ENCODE peak calls at places on chromosomes 7 and 10, in nine cellular contexts. B is CD4-positive, alpha-beta T cell; V is A549; H is astrocyte of the spinal cord; D is heart right ventricle; Q is transverse colon; I is uterus; P is fibroblast of lung; S is OCI-LY7. L is an unnamed sample.

GRCh38 chr7:150444674-150445365 is 5.6 kb upstream of the GIMAP8 start:
- DNase-seq in V (no peak), P (no peak), B (no peak), S (no peak), D (no peak), I (no peak), H (no peak), Q (no peak), L (no peak)

GRCh38 chr7:92835851-92836488 is 403 bp downstream of the CDK6 start:
- DNase-seq in B (peak), Q (peak), V (peak), P (peak), I (peak), S (peak), H (peak), D (peak), L (peak)

GRCh38 chr7:159004411-159004810 is 140.3 kb downstream of the VIPR2 start:
- DNase-seq in I (no peak), B (no peak), S (no peak), V (no peak), D (no peak), Q (no peak), P (no peak), H (no peak), L (no peak)

GRCh38 chr10:51171946-51172345 is 97.7 kb downstream of the PRKG1 start:
- DNase-seq in V (no peak), I (no peak), D (no peak), Q (no peak), P (peak), B (no peak), S (no peak), H (no peak), L (no peak)

GRCh38 chr7:2930310-2931033 is 86.4 kb upstream of the GNA12 start:
- DNase-seq in P (no peak), S (no peak), B (no peak), I (no peak), V (no peak), Q (no peak), H (no peak), D (no peak), L (no peak)

GRCh38 chr7:159109092-159110035 is 35.3 kb downstream of the VIPR2 start:
- DNase-seq in P (peak), B (no peak), H (no peak), V (no peak), D (no peak), Q (no peak), S (no peak), I (peak), L (no peak)

GRCh38 chr10:35442006-35442405 is 105.7 kb downstream of the CCNY start:
- DNase-seq in P (peak), Q (no peak), I (peak), B (no peak), D (no peak), H (no peak), S (no peak), V (no peak), L (no peak)

GRCh38 chr10:126247454-126247975 is 140.8 kb downstream of the ADAM12 start:
- DNase-seq in P (peak), Q (peak), V (peak), S (no peak), H (peak), D (peak), B (no peak), I (peak), L (peak)

GRCh38 chr7:44138698-44139097 is 2.4 kb downstream of the MYL7 start:
- DNase-seq in H (no peak), P (no peak), S (no peak), D (no peak), V (no peak), Q (no peak), I (no peak), B (no peak), L (no peak)
- TF ChIP-seq CTCF in H (no peak), P (no peak), S (no peak), D (no peak), V (no peak), Q (no peak), I (no peak), B (no peak), L (no peak)

DNA sequence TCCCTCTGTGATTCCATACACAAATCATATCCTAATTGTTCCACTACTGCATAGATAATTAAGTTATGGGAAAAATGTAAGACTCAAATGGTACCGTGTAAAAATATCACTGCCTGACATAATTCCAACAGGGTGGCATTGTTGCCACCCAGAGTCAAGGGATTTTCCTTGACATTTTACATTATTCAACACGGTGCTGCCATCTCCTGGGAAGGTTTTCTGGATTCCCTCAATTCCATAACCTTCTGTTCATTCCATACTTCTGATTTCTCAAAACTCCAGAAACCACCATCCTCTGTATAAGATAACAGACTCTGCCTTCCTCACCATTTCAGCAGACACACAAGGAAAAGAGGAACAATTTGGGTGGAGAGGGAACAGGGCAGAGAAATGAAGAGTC is 495.9 kb downstream of the XPNPEP1 start:
- DNase-seq in S (no peak), B (no peak), V (no peak), H (no peak), P (peak), D (no peak), Q (no peak), I (no peak), L (no peak)
- TF ChIP-seq CTCF in S (no peak), B (no peak), V (no peak), H (no peak), P (peak), D (no peak), Q (no peak), I (no peak), L (no peak)

GRCh38 chr10:42865716-42866114 is 83.1 kb downstream of the BMS1 start:
- DNase-seq in P (no peak), B (no peak), D (no peak), I (no peak), Q (no peak), S (no peak), H (no peak), V (no peak), L (no peak)

GRCh38 chr10:42868530-42868929 is 85.9 kb downstream of the BMS1 start:
- DNase-seq in P (no peak), S (no peak), D (no peak), Q (no peak), I (no peak), V (no peak), B (no peak), H (no peak), L (no peak)

GRCh38 chr10:42867571-42867970 is 85.0 kb downstream of the BMS1 start:
- DNase-seq in H (no peak), Q (no peak), I (no peak), B (no peak), S (no peak), D (no peak), V (no peak), P (no peak), L (no peak)

GRCh38 chr10:42866115-42866995 is 83.8 kb downstream of the BMS1 start:
- DNase-seq in D (peak), B (peak), H (peak), Q (peak), S (peak), P (peak), I (peak), V (peak), L (peak)

DNA sequence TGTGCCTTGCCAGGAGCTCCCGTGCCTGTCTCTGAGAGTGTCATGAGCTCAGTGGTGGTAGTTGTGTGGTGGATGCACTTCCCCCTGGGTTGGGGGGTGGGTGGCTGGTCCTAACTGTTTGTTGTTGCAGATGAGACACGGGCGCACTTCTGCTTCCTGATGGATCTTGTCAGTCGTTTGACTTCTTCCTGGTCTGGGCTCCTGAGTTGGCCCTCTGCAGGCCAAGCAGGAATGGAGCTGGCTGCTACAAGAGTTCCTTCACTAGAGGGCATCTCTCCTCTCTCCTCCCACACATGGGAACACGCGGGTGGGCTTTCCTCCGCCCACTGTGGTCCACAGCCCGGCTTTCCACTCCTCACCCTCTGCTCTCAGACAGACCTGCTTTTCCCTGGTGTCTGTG is 82.0 kb downstream of the BMS1 start:
- DNase-seq in D (no peak), S (peak), V (peak), I (no peak), P (peak), H (no peak), Q (peak), B (no peak), L (no peak)
- TF ChIP-seq CTCF in D (peak), S (peak), V (peak), I (no peak), P (peak), H (peak), Q (peak), B (no peak), L (no peak)

DNA sequence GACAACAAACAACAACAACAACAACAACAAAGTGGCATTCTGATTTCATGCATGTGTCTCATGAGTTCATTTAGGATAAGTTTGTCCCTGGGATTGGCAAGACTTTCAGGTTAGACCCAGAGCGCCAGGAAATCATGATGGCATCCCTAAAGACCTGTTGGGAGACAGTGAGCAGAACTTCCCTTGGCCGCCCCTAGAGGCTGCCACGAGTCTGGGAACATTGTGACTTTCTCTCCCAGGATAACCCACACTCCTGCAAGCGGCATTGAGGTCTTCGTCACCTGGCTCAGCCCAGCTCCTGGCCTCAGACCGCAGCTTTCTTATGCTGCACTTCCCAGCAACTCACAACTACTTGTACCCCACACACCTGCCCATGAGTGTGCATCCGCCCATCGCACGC is 80.5 kb upstream of the RNF32 start:
- DNase-seq in Q (no peak), V (peak), B (no peak), S (no peak), P (no peak), H (no peak), D (no peak), I (no peak), L (peak)
- TF ChIP-seq CTCF in Q (no peak), V (peak), B (no peak), S (peak), P (no peak), H (peak), D (no peak), I (no peak), L (peak)

L was measured in colonic mucosa.